ENCODE peak calls at places on chromosomes 1 and 21, in six cellular contexts. L is A549, R is endothelial cell of umbilical vein, H is K562, Y is HepG2, E is GM12878. U is an unnamed sample.
A peak's percentile ranks its signal among the peaks of the same experiment; 100 is the strongest.

GRCh38 chr1:224517171-224517570 is 82.6 kb upstream of the WDR26 start:
- DNase-seq in L (no peak), R (no peak), H (no peak), Y (no peak), E (no peak), U (no peak)

GRCh38 chr1:223726380-223727001 is 14.2 kb downstream of the CAPN2 start:
- DNase-seq in L (peak; percentile 87), R (peak; percentile 96), H (peak; percentile 88), Y (no peak), E (peak; percentile 83), U (peak; percentile 89)

GRCh38 chr1:35243681-35244080 is 24.8 kb upstream of the ZMYM4 start:
- DNase-seq in L (no peak), R (no peak), H (no peak), Y (peak; percentile 83), E (no peak), U (peak; percentile 19)

GRCh38 chr21:34582506-34583150 is 32.3 kb downstream of the RCAN1 start:
- DNase-seq in L (peak; percentile 28), R (peak; percentile 49), H (peak; percentile 24), Y (peak; percentile 37), E (no peak), U (peak; percentile 62)

GRCh38 chr1:19758227-19758830 is 41.4 kb downstream of the TMCO4 start:
- DNase-seq in L (no peak), R (no peak), H (no peak), Y (no peak), E (no peak), U (no peak)

GRCh38 chr1:13517193-13517812 is 3.5 kb upstream of the LRRC38 start:
- DNase-seq in L (peak; percentile 38), R (no peak), H (peak; percentile 44), Y (peak; percentile 5), E (no peak), U (peak; percentile 44)

GRCh38 chr1:205588691-205589445 is 42.9 kb downstream of the ELK4 start:
- DNase-seq in L (peak; percentile 52), R (peak; percentile 83), H (peak; percentile 66), Y (peak; percentile 33), E (no peak), U (peak; percentile 45)

GRCh38 chr21:20618878-20619277 is 379.3 kb upstream of the NCAM2 start:
- DNase-seq in L (no peak), R (no peak), H (no peak), Y (no peak), E (no peak), U (no peak)

GRCh38 chr1:7703321-7704213 is 67.5 kb upstream of the VAMP3 start:
- DNase-seq in L (no peak), R (no peak), H (peak; percentile 67), Y (no peak), E (no peak), U (no peak)

GRCh38 chr1:246355421-246356230 is 151.5 kb downstream of the SMYD3 start:
- DNase-seq in L (no peak), R (peak; percentile 44), H (no peak), Y (no peak), E (no peak), U (peak; percentile 6)

GRCh38 chr1:147892731-147893214 is 9.8 kb upstream of the GJA8 start:
- DNase-seq in L (peak; percentile 57), R (peak; percentile 59), H (peak; percentile 63), Y (peak; percentile 28), E (no peak), U (peak; percentile 47)

GRCh38 chr1:160030657-160031367 is 978 bp downstream of the PIGM start:
- DNase-seq in L (no peak), R (no peak), H (no peak), Y (no peak), E (no peak), U (peak; percentile 37)

GRCh38 chr1:2561446-2561845 is 5.3 kb downstream of the TNFRSF14 start:
- DNase-seq in L (no peak), R (no peak), H (no peak), Y (no peak), E (no peak), U (no peak)
- TF ChIP-seq MYC in L (no peak), R (no peak), H (no peak), Y (no peak), E (no peak), U (no peak)

DNA sequence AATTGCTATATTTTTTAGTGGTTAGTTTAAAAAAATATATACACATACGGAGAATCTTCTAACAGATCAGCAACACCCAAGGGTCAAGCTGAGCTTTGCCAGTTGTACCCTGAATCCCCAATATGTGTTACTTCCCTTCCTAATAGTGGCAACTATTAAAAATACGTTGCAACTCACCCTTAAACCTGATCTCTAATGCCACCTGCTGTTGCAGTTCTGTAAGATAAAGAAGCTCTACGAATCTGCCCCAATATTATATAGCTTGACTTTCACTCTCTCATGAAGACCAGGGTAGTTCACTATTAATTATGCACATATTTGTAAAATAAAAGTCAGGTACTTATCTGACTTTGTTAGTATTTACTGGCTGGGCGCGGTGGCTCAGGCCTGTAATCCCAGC is 58.4 kb downstream of the ASH1L start:
- DNase-seq in L (peak; percentile 55), R (peak; percentile 45), H (no peak), Y (peak; percentile 32), E (no peak), U (peak; percentile 40)
- TF ChIP-seq MYC in L (no peak), R (no peak), H (no peak), Y (no peak), E (no peak), U (no peak)

DNA sequence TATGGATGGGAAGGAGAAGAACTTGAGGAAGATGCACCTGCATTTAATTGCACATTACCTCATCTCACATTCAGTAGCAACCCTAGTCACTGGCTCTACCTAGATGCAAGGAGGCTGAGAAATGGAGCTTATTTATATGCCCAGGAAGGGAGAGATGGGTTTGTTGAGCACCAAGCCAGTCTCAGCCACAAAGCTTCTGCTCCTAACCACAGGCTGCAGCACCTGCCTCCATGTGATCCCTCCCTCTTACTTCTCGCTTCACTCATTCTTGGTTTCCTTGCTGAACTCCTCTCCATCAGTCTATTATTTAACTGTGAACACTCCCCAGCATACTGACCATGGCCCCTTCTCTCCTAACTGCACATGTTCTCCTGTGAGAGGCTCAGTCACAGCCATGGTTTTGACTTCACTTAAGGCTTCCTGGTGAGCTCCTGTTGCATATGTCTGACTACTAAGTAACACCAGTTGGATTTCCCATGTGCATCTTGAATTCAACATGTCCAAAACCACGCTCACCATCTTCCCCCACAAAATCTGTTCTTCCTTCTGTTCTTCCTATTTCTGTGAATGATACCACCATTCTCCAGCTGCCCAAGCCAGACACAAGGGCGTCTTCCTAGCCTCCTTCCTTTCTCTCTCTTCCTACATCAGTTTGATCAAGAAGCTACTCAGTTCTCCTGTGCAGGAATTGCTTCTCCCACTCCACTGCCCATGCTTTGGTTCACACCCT is 139.8 kb downstream of the AK5 start:
- DNase-seq in L (no peak), R (no peak), H (no peak), Y (no peak), E (no peak), U (no peak)
- TF ChIP-seq MYC in L (no peak), R (no peak), H (no peak), Y (no peak), E (no peak), U (no peak)

GRCh38 chr1:4375812-4376211 is 278.6 kb upstream of the AJAP1 start:
- DNase-seq in L (peak; percentile 32), R (no peak), H (no peak), Y (no peak), E (no peak), U (no peak)
- TF ChIP-seq MYC in L (no peak), R (no peak), H (no peak), Y (no peak), E (no peak), U (no peak)

DNA sequence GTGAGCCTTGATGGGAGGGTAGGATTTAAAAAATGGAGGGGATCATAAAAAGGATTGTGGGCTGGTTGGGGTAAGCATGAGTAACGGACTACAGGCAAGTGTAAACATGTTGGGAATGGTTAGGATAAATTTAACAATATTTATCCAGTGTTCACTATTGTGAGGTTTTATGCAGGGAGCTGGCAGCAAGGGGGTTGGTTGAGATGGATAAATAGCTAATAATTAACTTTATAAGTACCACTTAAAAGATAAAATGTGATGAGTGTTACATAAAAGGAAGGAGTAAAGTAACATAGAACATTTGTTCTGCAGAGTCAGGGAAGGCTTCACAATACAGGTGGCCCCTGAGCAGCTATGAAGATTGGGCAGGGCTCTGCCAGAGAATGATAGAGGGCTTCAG is 109.0 kb downstream of the NGF start:
- DNase-seq in L (no peak), R (no peak), H (no peak), Y (no peak), E (no peak), U (no peak)
- TF ChIP-seq MYC in L (no peak), R (no peak), H (no peak), Y (no peak), E (no peak), U (no peak)

GRCh38 chr1:112731451-112731850 is 16.3 kb upstream of the PPM1J start:
- DNase-seq in L (no peak), R (no peak), H (no peak), Y (no peak), E (no peak), U (no peak)

GRCh38 chr1:112729909-112730308 is 14.8 kb upstream of the PPM1J start:
- DNase-seq in L (no peak), R (no peak), H (no peak), Y (no peak), E (no peak), U (no peak)

GRCh38 chr1:112723511-112723839 is 8.3 kb upstream of the PPM1J start:
- DNase-seq in L (no peak), R (no peak), H (no peak), Y (no peak), E (no peak), U (no peak)

GRCh38 chr1:112722601-112723510 is 7.7 kb upstream of the PPM1J start:
- DNase-seq in L (no peak), R (no peak), H (no peak), Y (no peak), E (no peak), U (no peak)

DNA sequence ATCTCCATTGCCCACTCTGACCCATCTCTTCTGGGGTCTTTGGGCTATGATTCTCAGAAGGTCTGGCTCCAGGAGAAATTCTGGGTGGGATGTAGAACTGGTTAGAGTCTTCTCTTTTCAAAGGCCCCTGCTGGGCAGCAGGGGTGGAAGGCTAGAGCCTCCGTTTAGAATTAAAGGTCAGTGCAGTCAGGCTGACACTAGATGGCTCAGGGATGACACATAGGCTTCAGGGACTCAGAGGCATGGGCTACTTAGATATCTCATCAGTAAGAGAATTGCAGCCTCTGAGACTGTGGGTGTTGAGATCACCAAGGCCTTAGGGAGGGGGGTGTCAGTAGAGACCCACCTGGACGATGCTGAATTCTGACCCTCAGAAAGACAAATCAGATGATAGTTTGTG is 12.6 kb upstream of the PPM1J start:
- DNase-seq in L (no peak), R (no peak), H (no peak), Y (no peak), E (no peak), U (no peak)
- TF ChIP-seq MYC in L (no peak), R (no peak), H (no peak), Y (no peak), E (no peak), U (no peak)

U was measured in NB4.